ENCODE peak calls at places on chromosome 20, in nine cellular contexts. G, U, F, I, E, R, V, W and D are unnamed samples.

GRCh38 chr20:59148713-59149493 is 14.7 kb upstream of the ZNF831 start:
- DNase-seq in G (no peak), U (no peak), F (no peak), I (no peak), E (no peak), R (no peak), V (no peak), W (no peak), D (no peak)

GRCh38 chr20:44217342-44218092 is 6.9 kb upstream of the OSER1 start:
- DNase-seq in G (peak; percentile 77), U (no peak), F (peak; percentile 79), I (peak; percentile 78), E (peak; percentile 86), R (peak; percentile 72), V (peak; percentile 79), W (peak; percentile 94), D (peak; percentile 75)

GRCh38 chr20:33803921-33804337 is 7.2 kb upstream of the CHMP4B start:
- DNase-seq in G (no peak), U (no peak), F (no peak), I (no peak), E (no peak), R (no peak), V (no peak), W (no peak), D (no peak)

GRCh38 chr20:36101201-36101600 is 53.3 kb upstream of the EPB41L1 start:
- DNase-seq in G (no peak), U (no peak), F (no peak), I (no peak), E (peak; percentile 88), R (peak; percentile 47), V (no peak), W (no peak), D (no peak)

GRCh38 chr20:44454301-44454963 is 21.2 kb upstream of the TTPAL start:
- DNase-seq in G (no peak), U (no peak), F (no peak), I (no peak), E (no peak), R (no peak), V (no peak), W (no peak), D (no peak)

GRCh38 chr20:46304852-46305251 is 3.4 kb downstream of the CDH22 start:
- DNase-seq in G (no peak), U (no peak), F (no peak), I (no peak), E (no peak), R (no peak), V (no peak), W (no peak), D (no peak)

GRCh38 chr20:10291564-10292240 is 73.1 kb downstream of the SNAP25 start:
- DNase-seq in G (no peak), U (no peak), F (no peak), I (no peak), E (no peak), R (no peak), V (no peak), W (no peak), D (no peak)

GRCh38 chr20:1961374-1961773 is 32.5 kb downstream of the PDYN start:
- DNase-seq in G (no peak), U (no peak), F (no peak), I (no peak), E (no peak), R (no peak), V (no peak), W (no peak), D (no peak)

GRCh38 chr20:208937-209566 is 18.0 kb upstream of the DEFB129 start:
- DNase-seq in G (peak; percentile 20), U (no peak), F (peak; percentile 14), I (no peak), E (peak; percentile 37), R (no peak), V (no peak), W (peak; percentile 60), D (peak; percentile 32)

GRCh38 chr20:23227976-23228375 is 122.6 kb upstream of the NXT1 start:
- DNase-seq in G (no peak), U (no peak), F (no peak), I (no peak), E (no peak), R (no peak), V (no peak), W (no peak), D (no peak)

GRCh38 chr20:17693534-17694001 is 6.2 kb upstream of the BANF2 start:
- DNase-seq in G (no peak), U (no peak), F (no peak), I (no peak), E (no peak), R (no peak), V (no peak), W (peak; percentile 30), D (no peak)

GRCh38 chr20:50886184-50886790 is 45.0 kb downstream of the ADNP start:
- DNase-seq in G (no peak), U (no peak), F (no peak), I (no peak), E (no peak), R (no peak), V (no peak), W (no peak), D (no peak)
- H3K36me3 ChIP-seq in G (peaks cover 37% of the 10 kb centered on the region), U (peaks cover 5% of the 10 kb centered on the region), F (peaks cover 3% of the 10 kb centered on the region), I (peaks cover 33% of the 10 kb centered on the region), E (peaks cover 20% of the 10 kb centered on the region), R (peaks cover 5% of the 10 kb centered on the region), V (peaks cover 29% of the 10 kb centered on the region), W (peaks cover 14% of the 10 kb centered on the region), D (peaks cover 10% of the 10 kb centered on the region)

DNA sequence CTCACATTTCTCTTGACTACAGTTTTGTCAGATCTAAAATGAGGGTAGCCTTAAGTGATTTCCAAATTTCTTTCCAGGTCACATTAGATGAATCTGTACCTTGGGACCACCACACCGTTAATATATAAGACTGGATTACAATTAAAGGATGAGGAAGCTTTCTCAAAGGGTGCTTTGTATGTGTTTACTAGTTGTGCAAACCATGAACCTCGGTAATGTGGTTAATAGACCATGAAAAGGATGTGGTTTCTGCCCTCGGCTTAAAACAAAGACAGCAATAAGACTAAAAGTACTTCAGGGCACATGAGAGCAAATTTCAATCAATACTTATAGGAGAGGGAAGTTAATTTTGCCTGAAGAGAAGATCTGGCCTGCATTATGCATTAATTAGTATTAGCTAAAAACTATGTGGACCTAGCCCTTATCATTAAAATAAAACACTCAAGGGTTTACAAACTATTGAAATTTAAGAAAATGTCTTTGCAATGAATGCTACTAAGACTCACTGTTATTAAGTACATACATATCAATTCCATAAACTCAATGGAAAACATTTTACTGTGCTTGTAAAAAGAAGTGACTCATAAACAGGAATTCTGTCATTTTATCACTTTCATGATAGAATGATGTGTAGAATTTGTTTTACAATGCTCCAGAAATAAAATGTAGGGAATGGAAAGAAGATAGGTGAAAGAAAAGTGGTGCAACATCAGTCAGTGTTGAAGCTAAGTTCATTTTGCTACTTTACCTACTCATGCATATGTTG is 936 bp upstream of the TMX4 start:
- DNase-seq in G (peak; percentile 49), U (peak; percentile 44), F (no peak), I (no peak), E (no peak), R (no peak), V (no peak), W (no peak), D (no peak)
- H3K4me3 ChIP-seq in G (no peak overlapping the region), U (peak overlapping the region; percentile 84), F (no peak overlapping the region), I (peak overlapping the region; percentile 95), E (no peak overlapping the region), R (no peak overlapping the region), V (no peak overlapping the region), W (peak overlapping the region; percentile 64), D (no peak overlapping the region)

GRCh38 chr20:57967364-57967763 is 257.5 kb upstream of the PMEPA1 start:
- DNase-seq in G (no peak), U (no peak), F (no peak), I (no peak), E (peak; percentile 61), R (no peak), V (no peak), W (no peak), D (peak; percentile 51)

GRCh38 chr20:57966609-57967008 is 256.8 kb upstream of the PMEPA1 start:
- DNase-seq in G (no peak), U (no peak), F (no peak), I (no peak), E (peak; percentile 52), R (no peak), V (no peak), W (no peak), D (no peak)

GRCh38 chr20:57965441-57965840 is 255.6 kb upstream of the PMEPA1 start:
- DNase-seq in G (no peak), U (no peak), F (no peak), I (no peak), E (no peak), R (no peak), V (no peak), W (no peak), D (no peak)

GRCh38 chr20:57964011-57964862 is 254.4 kb upstream of the PMEPA1 start:
- DNase-seq in G (no peak), U (no peak), F (no peak), I (peak; percentile 30), E (no peak), R (peak; percentile 64), V (no peak), W (no peak), D (no peak)

DNA sequence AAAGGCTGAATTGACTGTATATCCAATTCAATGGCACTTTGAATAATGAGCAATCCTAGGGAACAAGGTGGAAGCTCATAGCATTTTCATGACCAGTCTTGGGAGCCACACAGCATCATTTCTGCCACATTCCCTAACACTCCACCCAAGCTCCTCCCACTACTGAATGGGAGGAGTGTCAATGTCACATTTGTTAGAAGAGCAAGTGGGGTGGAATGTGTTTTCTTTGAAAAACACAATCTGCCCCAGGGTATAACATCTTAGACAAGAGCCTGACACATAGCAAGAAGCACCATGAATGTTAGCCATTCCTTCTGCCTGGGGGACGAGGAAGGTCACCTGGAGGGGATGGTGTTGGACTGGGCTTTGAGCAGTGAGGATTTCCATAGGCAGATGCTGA is 258.3 kb upstream of the PMEPA1 start:
- DNase-seq in G (no peak), U (no peak), F (no peak), I (no peak), E (no peak), R (no peak), V (no peak), W (no peak), D (no peak)
- H3K27me3 ChIP-seq in G (peaks cover 10% of the 10 kb centered on the region), U (no peaks in the 10 kb centered on the region), F (no peaks in the 10 kb centered on the region), I (no peaks in the 10 kb centered on the region), E (peaks cover 87% of the 10 kb centered on the region), R (no peaks in the 10 kb centered on the region), V (no peaks in the 10 kb centered on the region), W (no peaks in the 10 kb centered on the region), D (no peaks in the 10 kb centered on the region)

DNA sequence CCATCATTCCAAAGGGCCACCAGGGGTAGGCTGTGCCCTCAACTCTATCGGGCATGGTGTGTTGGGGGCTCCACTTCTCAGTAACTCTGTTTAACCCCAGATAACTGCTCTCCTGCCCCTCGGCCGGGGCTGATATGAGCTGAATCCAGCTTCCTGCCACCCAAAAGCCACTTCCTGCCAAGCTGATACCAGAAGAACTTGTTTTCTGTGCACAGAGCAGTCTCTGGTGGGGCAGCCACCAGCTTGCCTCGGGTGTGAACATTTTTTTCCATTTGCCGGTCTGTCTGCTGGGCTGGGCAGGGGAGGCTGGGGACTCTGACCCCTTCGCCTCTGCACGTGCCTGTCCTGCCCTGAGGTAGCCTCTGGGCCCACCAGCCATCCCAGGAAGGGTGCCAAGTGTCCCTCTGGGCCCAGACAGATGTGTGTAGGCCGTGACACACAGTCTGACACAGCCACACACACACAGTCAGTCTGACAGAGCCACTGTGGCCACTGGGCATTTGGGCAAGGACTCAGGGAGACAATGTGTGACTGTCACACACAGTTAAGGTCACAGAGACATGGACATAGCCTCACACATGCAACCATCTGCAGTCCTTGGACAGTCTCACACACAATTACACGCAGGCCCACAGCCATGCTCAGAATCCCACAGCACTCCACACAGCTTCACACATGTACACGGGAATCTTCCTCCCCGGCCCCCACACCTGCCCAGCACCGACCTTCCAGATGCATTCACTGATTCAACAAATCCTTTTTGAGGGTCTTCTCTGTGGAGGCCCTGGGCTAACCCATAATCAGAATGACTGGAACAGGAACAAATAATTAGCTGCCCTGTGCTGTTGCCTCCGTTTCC is 45.1 kb downstream of the NOL4L start:
- DNase-seq in G (peak; percentile 94), U (peak; percentile 40), F (no peak), I (no peak), E (no peak), R (no peak), V (peak; percentile 10), W (no peak), D (no peak)
- H3K36me3 ChIP-seq in G (no peaks in the 10 kb centered on the region), U (no peaks in the 10 kb centered on the region), F (no peaks in the 10 kb centered on the region), I (no peaks in the 10 kb centered on the region), E (no peaks in the 10 kb centered on the region), R (no peaks in the 10 kb centered on the region), V (no peaks in the 10 kb centered on the region), W (no peaks in the 10 kb centered on the region), D (no peaks in the 10 kb centered on the region)